ENCODE peak calls at places on chromosome 13, in eight cellular contexts. K is ecto neural progenitor cell; J is stomach; F is activated CD4-positive, alpha-beta T cell treated with anti-CD3 and anti-CD28 coated beads, Interleukin-2, amount 50 U/mL, for 24 hours; U is body of pancreas; A is T47D; R is kidney tubule cell; B is tibial nerve. Q is an unnamed sample.

GRCh38 chr13:79336971-79337370 is 69.1 kb downstream of the RBM26 start:
- DNase-seq in K (no peak), J (no peak), F (no peak), U (no peak), A (no peak), R (no peak), B (no peak), Q (no peak)

GRCh38 chr13:100173203-100173602 is 84.3 kb downstream of the PCCA start:
- DNase-seq in K (no peak), J (no peak), F (no peak), U (no peak), A (no peak), R (no peak), B (no peak), Q (no peak)

GRCh38 chr13:102721800-102722231 is 27.0 kb upstream of the METTL21C start:
- DNase-seq in K (no peak), J (no peak), F (no peak), U (no peak), A (no peak), R (peak), B (no peak), Q (no peak)

GRCh38 chr13:112734696-112735547 is 45.1 kb downstream of the ATP11A start:
- DNase-seq in K (peak), J (no peak), F (no peak), U (no peak), A (no peak), R (no peak), B (no peak), Q (no peak)

GRCh38 chr13:23575632-23576031 is 5.4 kb downstream of the TNFRSF19 start:
- DNase-seq in K (no peak), J (no peak), F (no peak), U (no peak), A (no peak), R (no peak), B (no peak), Q (no peak)

GRCh38 chr13:107275945-107276614 is 708.1 kb upstream of the ARGLU1 start:
- DNase-seq in K (no peak), J (no peak), F (no peak), U (no peak), A (no peak), R (no peak), B (no peak), Q (no peak)

GRCh38 chr13:30037766-30038165 is 187.3 kb upstream of the UBL3 start:
- DNase-seq in K (no peak), J (no peak), F (no peak), U (no peak), A (no peak), R (no peak), B (peak), Q (no peak)

GRCh38 chr13:98563071-98563470 is 13.8 kb downstream of the STK24 start:
- DNase-seq in K (no peak), J (no peak), F (no peak), U (no peak), A (peak), R (no peak), B (no peak), Q (no peak)

GRCh38 chr13:112510002-112510780 is 77.8 kb downstream of the TUBGCP3 start:
- DNase-seq in K (peak), J (no peak), F (no peak), U (peak), A (peak), R (peak), B (no peak), Q (no peak)

GRCh38 chr13:110028838-110029621 is 242.6 kb upstream of the IRS2 start:
- DNase-seq in K (no peak), J (no peak), F (no peak), U (no peak), A (no peak), R (no peak), B (no peak), Q (no peak)

GRCh38 chr13:85261757-85262346 is 537.4 kb downstream of the SLITRK6 start:
- DNase-seq in K (no peak), J (no peak), F (no peak), U (no peak), A (peak), R (no peak), B (no peak), Q (no peak)

GRCh38 chr13:75214846-75215245 is 267.1 kb downstream of the TBC1D4 start:
- DNase-seq in K (no peak), J (no peak), F (no peak), U (no peak), A (no peak), R (no peak), B (no peak), Q (no peak)

GRCh38 chr13:90585392-90585791 is 762.1 kb upstream of the MIR17HG start:
- DNase-seq in K (no peak), J (no peak), F (no peak), U (no peak), A (no peak), R (no peak), B (no peak), Q (no peak)

Q was measured in ascending aorta.